ENCODE peak calls at places on chromosome 7, in eight cellular contexts. P, B, S, J, U, O, Z and H are unnamed samples.

GRCh38 chr7:144403649-144404061 is at the start of gene NOBOX:
- DNase-seq in P (no peak), B (no peak), S (no peak), J (no peak), U (no peak), O (no peak), Z (no peak), H (no peak)

GRCh38 chr7:104225441-104225840 is 17.6 kb upstream of the ORC5 start:
- DNase-seq in P (no peak), B (no peak), S (no peak), J (no peak), U (no peak), O (no peak), Z (no peak), H (peak)

GRCh38 chr7:141073173-141073640 is 657 bp upstream of the TMEM178B start:
- DNase-seq in P (peak), B (peak), S (peak), J (no peak), U (no peak), O (no peak), Z (no peak), H (peak)

GRCh38 chr7:142553216-142553615 is 196.1 kb upstream of the PRSS1 start:
- DNase-seq in P (no peak), B (peak), S (no peak), J (no peak), U (no peak), O (no peak), Z (no peak), H (no peak)

GRCh38 chr7:47596502-47597202 is 14.7 kb upstream of the TNS3 start:
- DNase-seq in P (no peak), B (peak), S (no peak), J (peak), U (no peak), O (no peak), Z (no peak), H (no peak)

GRCh38 chr7:154865984-154866685 is 136.8 kb downstream of the PAXIP1 start:
- DNase-seq in P (no peak), B (no peak), S (peak), J (no peak), U (no peak), O (no peak), Z (no peak), H (no peak)

GRCh38 chr7:33590902-33591301 is 314.4 kb upstream of the BMPER start:
- DNase-seq in P (no peak), B (peak), S (no peak), J (no peak), U (no peak), O (peak), Z (no peak), H (no peak)

GRCh38 chr7:112898432-112899290 is 108.5 kb upstream of the TMEM168 start:
- DNase-seq in P (peak), B (peak), S (no peak), J (no peak), U (peak), O (peak), Z (no peak), H (peak)

GRCh38 chr7:25289522-25289921 is 61.2 kb upstream of the NPVF start:
- DNase-seq in P (no peak), B (no peak), S (no peak), J (no peak), U (no peak), O (no peak), Z (no peak), H (no peak)

GRCh38 chr7:139230078-139230477 is 959 bp upstream of the UBN2 start:
- DNase-seq in P (no peak), B (no peak), S (no peak), J (no peak), U (no peak), O (no peak), Z (no peak), H (no peak)

GRCh38 chr7:6159097-6159483 is 113.3 kb downstream of the CYTH3 start:
- DNase-seq in P (peak), B (no peak), S (no peak), J (no peak), U (no peak), O (no peak), Z (no peak), H (no peak)

GRCh38 chr7:70764701-70765208 is 367.2 kb upstream of the GALNT17 start:
- DNase-seq in P (no peak), B (no peak), S (no peak), J (no peak), U (no peak), O (no peak), Z (no peak), H (no peak)

GRCh38 chr7:83648464-83649241 is at the start of gene SEMA3E:
- DNase-seq in P (peak), B (peak), S (no peak), J (no peak), U (no peak), O (no peak), Z (no peak), H (no peak)

GRCh38 chr7:70630647-70631457 is 501.1 kb upstream of the GALNT17 start:
- DNase-seq in P (peak), B (peak), S (no peak), J (peak), U (no peak), O (no peak), Z (no peak), H (peak)

GRCh38 chr7:127252736-127253288 is at the start of gene GRM8:
- DNase-seq in P (peak), B (peak), S (peak), J (peak), U (peak), O (no peak), Z (no peak), H (peak)

GRCh38 chr7:140005754-140006503 is 56.8 kb downstream of the PARP12 start:
- DNase-seq in P (peak), B (peak), S (peak), J (no peak), U (no peak), O (no peak), Z (no peak), H (peak)

GRCh38 chr7:139487366-139488080 is 4.0 kb upstream of the KLRG2 start:
- DNase-seq in P (no peak), B (no peak), S (no peak), J (no peak), U (no peak), O (no peak), Z (no peak), H (no peak)

GRCh38 chr7:103075337-103075918 is 488 bp downstream of the ARMC10 start:
- DNase-seq in P (peak), B (peak), S (peak), J (peak), U (peak), O (peak), Z (peak), H (peak)

GRCh38 chr7:108211382-108212201 is 81.4 kb upstream of the LAMB4 start:
- DNase-seq in P (peak), B (peak), S (no peak), J (no peak), U (no peak), O (no peak), Z (no peak), H (peak)

GRCh38 chr7:1056006-1056784 is 11.8 kb downstream of the GPR146 start:
- DNase-seq in P (peak), B (no peak), S (peak), J (no peak), U (no peak), O (no peak), Z (no peak), H (no peak)

GRCh38 chr7:27096756-27097514 is 1.1 kb upstream of the HOXA1 start:
- DNase-seq in P (no peak), B (peak), S (peak), J (peak), U (no peak), O (no peak), Z (no peak), H (no peak)

GRCh38 chr7:30032310-30033125 is 4.3 kb downstream of the PLEKHA8 start:
- DNase-seq in P (no peak), B (peak), S (no peak), J (no peak), U (no peak), O (peak), Z (no peak), H (no peak)

GRCh38 chr7:1703475-1704325 is 33.6 kb downstream of the ELFN1 start:
- DNase-seq in P (no peak), B (no peak), S (peak), J (peak), U (no peak), O (no peak), Z (no peak), H (peak)

GRCh38 chr7:149529136-149529718 is 31.6 kb upstream of the ZNF746 start:
- DNase-seq in P (no peak), B (peak), S (no peak), J (no peak), U (no peak), O (no peak), Z (no peak), H (no peak)

GRCh38 chr7:70881470-70881869 is 250.5 kb upstream of the GALNT17 start:
- DNase-seq in P (peak), B (no peak), S (no peak), J (no peak), U (no peak), O (no peak), Z (no peak), H (no peak)

GRCh38 chr7:118182618-118183253 is 1.2 kb upstream of the LSM8 start:
- DNase-seq in P (no peak), B (no peak), S (peak), J (no peak), U (no peak), O (no peak), Z (no peak), H (no peak)

GRCh38 chr7:150308575-150308974 is 14.6 kb upstream of the LRRC61 start:
- DNase-seq in P (no peak), B (no peak), S (no peak), J (no peak), U (no peak), O (no peak), Z (no peak), H (no peak)

GRCh38 chr7:159032753-159033472 is 111.8 kb downstream of the VIPR2 start:
- DNase-seq in P (no peak), B (no peak), S (no peak), J (no peak), U (no peak), O (no peak), Z (no peak), H (no peak)

GRCh38 chr7:157700237-157701005 is 363.6 kb downstream of the DNAJB6 start:
- DNase-seq in P (no peak), B (no peak), S (peak), J (no peak), U (no peak), O (no peak), Z (no peak), H (no peak)

GRCh38 chr7:1844956-1845390 is 174.9 kb downstream of the ELFN1 start:
- DNase-seq in P (peak), B (no peak), S (peak), J (peak), U (no peak), O (no peak), Z (no peak), H (peak)

GRCh38 chr7:38409524-38409923 is 136.1 kb upstream of the TARP start:
- DNase-seq in P (no peak), B (no peak), S (no peak), J (no peak), U (no peak), O (no peak), Z (no peak), H (no peak)

GRCh38 chr7:89456556-89456955 is 661.0 kb upstream of the TEX47 start:
- DNase-seq in P (no peak), B (no peak), S (no peak), J (no peak), U (no peak), O (no peak), Z (no peak), H (no peak)

GRCh38 chr7:2299131-2299829 is 15.0 kb downstream of the SNX8 start:
- DNase-seq in P (no peak), B (peak), S (peak), J (no peak), U (no peak), O (no peak), Z (no peak), H (no peak)

GRCh38 chr7:26199301-26200112 is 1.0 kb downstream of the HNRNPA2B1 start:
- DNase-seq in P (peak), B (peak), S (peak), J (peak), U (peak), O (no peak), Z (peak), H (peak)

GRCh38 chr7:121479466-121479865 is 83.4 kb upstream of the FAM3C start:
- DNase-seq in P (no peak), B (no peak), S (no peak), J (no peak), U (no peak), O (no peak), Z (no peak), H (no peak)

GRCh38 chr7:38686888-38687287 is 55.7 kb upstream of the AMPH start:
- DNase-seq in P (no peak), B (no peak), S (no peak), J (no peak), U (no peak), O (no peak), Z (no peak), H (no peak)

GRCh38 chr7:5692112-5692844 is 89.2 kb downstream of the RNF216 start:
- DNase-seq in P (peak), B (peak), S (no peak), J (peak), U (no peak), O (peak), Z (no peak), H (no peak)

GRCh38 chr7:91414734-91415133 is 150.5 kb downstream of the FZD1 start:
- DNase-seq in P (no peak), B (no peak), S (no peak), J (no peak), U (no peak), O (no peak), Z (no peak), H (no peak)

GRCh38 chr7:539731-540411 is 20.2 kb upstream of the PDGFA start:
- DNase-seq in P (no peak), B (peak), S (peak), J (peak), U (no peak), O (no peak), Z (no peak), H (peak)

DNA sequence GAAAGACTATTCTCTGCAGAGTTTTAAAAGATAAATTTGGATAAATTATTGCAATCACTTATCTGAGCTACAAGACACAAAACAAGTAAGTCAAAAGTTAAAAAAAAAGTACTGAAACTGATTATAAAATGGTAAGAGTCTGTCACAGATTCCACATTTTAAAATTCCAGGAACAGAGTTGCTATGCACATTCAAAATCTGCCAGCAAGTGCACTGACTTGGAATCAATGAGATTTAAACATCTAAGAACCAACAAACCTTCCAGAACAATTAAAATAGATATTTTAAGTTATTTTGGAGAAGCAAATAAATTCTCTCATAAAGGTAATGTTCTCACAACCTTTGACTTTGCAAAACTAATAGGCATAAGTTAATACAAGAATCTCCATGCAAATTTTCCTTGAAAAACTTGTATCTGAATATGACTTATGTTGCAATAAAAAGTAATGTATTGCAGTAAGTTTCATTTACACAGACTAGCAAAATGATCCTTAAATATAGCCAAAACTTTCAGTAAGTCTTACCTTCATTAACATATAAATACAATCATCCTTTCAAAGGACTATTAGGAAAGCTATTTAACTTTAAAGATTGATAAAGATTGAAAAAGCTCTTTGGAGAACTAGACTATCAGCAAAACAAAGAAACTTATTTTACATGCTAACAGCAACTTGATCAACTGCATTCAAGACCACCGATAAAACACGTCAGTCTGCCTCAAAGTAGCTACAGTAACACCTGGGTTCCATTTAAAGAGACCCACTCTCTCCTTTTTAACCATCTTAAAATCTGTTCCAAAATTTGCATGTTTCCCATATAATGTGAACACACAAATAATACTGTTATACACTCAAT is 4.4 kb downstream of the ETV1 start:
- DNase-seq in P (no peak), B (no peak), S (no peak), J (no peak), U (no peak), O (no peak), Z (no peak), H (no peak)
- H3K4me3 ChIP-seq in P (peak), B (no peak), S (peak), J (no peak), U (no peak), O (no peak), Z (no peak), H (no peak)

DNA sequence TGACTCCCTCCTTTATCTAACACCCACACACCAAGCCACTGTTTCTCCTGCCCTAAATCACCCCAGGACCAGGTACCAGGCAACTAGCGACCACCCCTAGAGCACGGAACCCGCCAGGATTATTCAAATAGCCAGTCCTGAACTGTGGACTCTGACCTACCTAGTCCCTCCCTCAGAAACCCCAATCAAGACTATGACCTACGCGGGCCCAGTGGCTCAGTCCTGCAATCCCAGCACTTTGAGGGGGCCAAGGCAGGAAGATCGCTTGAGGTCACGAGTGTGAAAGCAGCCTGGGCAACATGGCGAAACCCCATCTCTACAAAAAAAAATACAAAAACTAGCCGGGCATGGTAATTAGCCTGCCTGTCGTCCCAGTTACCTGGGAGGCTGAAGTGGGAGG is 232.8 kb upstream of the FOXK1 start:
- DNase-seq in P (no peak), B (no peak), S (no peak), J (no peak), U (no peak), O (no peak), Z (no peak), H (no peak)
- H3K4me3 ChIP-seq in P (no peak), B (no peak), S (no peak), J (no peak), U (no peak), O (no peak), Z (no peak), H (no peak)

GRCh38 chr7:98097042-98097645 is 9.5 kb upstream of the LMTK2 start:
- DNase-seq in P (no peak), B (no peak), S (no peak), J (no peak), U (no peak), O (no peak), Z (no peak), H (no peak)
- H3K4me3 ChIP-seq in P (no peak), B (no peak), S (no peak), J (no peak), U (no peak), O (no peak), Z (no peak), H (no peak)

DNA sequence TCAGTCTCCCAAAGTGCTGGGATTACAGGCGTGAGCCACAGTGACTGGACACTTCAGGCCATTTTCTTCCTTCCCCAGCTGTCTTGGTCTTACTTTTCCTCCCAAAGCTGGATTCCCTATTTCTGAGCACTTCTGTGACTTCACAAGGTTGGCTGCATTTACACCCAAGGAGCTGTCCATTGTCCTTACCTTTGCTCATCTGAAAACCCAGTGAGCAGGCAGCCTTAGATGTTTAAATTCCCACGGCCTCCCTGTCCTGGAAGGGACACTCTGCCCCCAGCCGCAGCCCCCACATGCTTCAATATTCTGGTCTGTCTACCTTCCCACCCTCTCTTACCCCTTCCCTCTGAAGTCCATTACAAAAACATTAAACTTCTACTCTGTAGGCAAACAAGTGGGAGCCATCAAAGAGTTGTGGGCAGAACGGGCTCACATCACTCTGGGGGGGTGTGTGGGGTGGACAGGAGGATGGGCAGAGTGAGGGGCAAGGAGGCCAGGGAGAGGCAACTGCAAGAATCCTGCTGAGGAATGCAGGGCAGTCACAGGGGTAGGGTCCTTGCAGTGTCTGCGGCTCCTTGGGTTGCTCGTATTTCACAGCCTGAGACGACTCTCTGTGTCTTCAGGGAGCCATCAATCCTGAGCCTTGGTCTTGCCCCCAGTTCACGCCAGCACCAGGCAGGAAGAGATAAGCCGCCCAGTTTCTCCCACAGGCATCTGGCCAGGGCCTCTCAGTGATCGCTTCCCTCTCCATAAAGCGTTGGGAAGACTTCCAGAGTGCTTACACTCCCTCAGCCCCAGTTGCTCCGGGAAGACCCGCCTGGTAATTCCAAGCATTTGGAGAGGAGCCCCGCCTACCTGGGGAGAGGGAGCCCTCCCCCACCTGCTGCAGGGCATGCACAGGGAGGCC is 74.0 kb upstream of the EFCAB10 start:
- DNase-seq in P (peak), B (peak), S (peak), J (peak), U (no peak), O (peak), Z (no peak), H (peak)
- H3K4me3 ChIP-seq in P (peak), B (no peak), S (no peak), J (no peak), U (no peak), O (no peak), Z (no peak), H (no peak)

GRCh38 chr7:94396044-94396443 is 1.3 kb downstream of the COL1A2 start:
- DNase-seq in P (no peak), B (peak), S (no peak), J (no peak), U (no peak), O (peak), Z (no peak), H (no peak)

GRCh38 chr7:94394058-94394398 is 667 bp upstream of the COL1A2 start:
- DNase-seq in P (no peak), B (peak), S (no peak), J (peak), U (no peak), O (peak), Z (no peak), H (no peak)

GRCh38 chr7:94394399-94395140 is at the start of gene COL1A2:
- DNase-seq in P (no peak), B (peak), S (peak), J (peak), U (no peak), O (peak), Z (peak), H (no peak)

GRCh38 chr7:94396606-94397005 is 1.9 kb downstream of the COL1A2 start:
- DNase-seq in P (no peak), B (peak), S (no peak), J (no peak), U (no peak), O (no peak), Z (no peak), H (no peak)

GRCh38 chr7:94395141-94396041 is 696 bp downstream of the COL1A2 start:
- DNase-seq in P (peak), B (peak), S (no peak), J (peak), U (no peak), O (peak), Z (no peak), H (peak)
- H3K4me3 ChIP-seq in P (no peak), B (peak), S (peak), J (peak), U (no peak), O (peak), Z (peak), H (no peak)